ENCODE peak calls at places on chromosomes 4 and X, in eight cellular contexts. I, P, Z, T, Q, W, E and S are unnamed samples.
A peak's percentile ranks its signal among the peaks of the same experiment; 100 is the strongest.

GRCh38 chrX:70424801-70425200 is 1.7 kb downstream of the GDPD2 start:
- DNase-seq in I (peak; percentile 44), P (no peak), Z (no peak), T (no peak), Q (no peak), W (no peak), E (no peak), S (no peak)

GRCh38 chrX:75873993-75874392 is 88.9 kb upstream of the MAGEE2 start:
- DNase-seq in I (no peak), P (no peak), Z (no peak), T (no peak), Q (no peak), W (no peak), E (no peak), S (no peak)

GRCh38 chrX:148135738-148136137 is 154.6 kb downstream of the FMR1NB start:
- DNase-seq in I (no peak), P (no peak), Z (no peak), T (no peak), Q (no peak), W (no peak), E (peak; percentile 9), S (no peak)

GRCh38 chr4:5451243-5451642 is 257.1 kb downstream of the EVC2 start:
- DNase-seq in I (no peak), P (no peak), Z (no peak), T (no peak), Q (no peak), W (no peak), E (no peak), S (no peak)

GRCh38 chr4:41319553-41319952 is 62.8 kb downstream of the UCHL1 start:
- DNase-seq in I (no peak), P (no peak), Z (peak; percentile 3), T (no peak), Q (no peak), W (no peak), E (no peak), S (no peak)

GRCh38 chrX:132209527-132209926 is 9.7 kb downstream of the RAP2C start:
- DNase-seq in I (no peak), P (no peak), Z (peak; percentile 76), T (no peak), Q (no peak), W (no peak), E (no peak), S (no peak)

GRCh38 chrX:30620980-30621716 is 32.1 kb upstream of the GK start:
- DNase-seq in I (no peak), P (no peak), Z (no peak), T (no peak), Q (no peak), W (peak; percentile 67), E (no peak), S (no peak)

GRCh38 chrX:123436512-123436911 is 252.4 kb downstream of the GRIA3 start:
- DNase-seq in I (no peak), P (no peak), Z (no peak), T (no peak), Q (no peak), W (no peak), E (no peak), S (no peak)

GRCh38 chr4:112296949-112297483 is at the start of gene ALPK1:
- DNase-seq in I (no peak), P (no peak), Z (peak; percentile 88), T (no peak), Q (no peak), W (peak; percentile 35), E (peak; percentile 30), S (peak; percentile 62)

GRCh38 chr4:7503597-7503996 is 68.9 kb upstream of the PSAPL1 start:
- DNase-seq in I (no peak), P (no peak), Z (no peak), T (no peak), Q (no peak), W (no peak), E (no peak), S (no peak)

GRCh38 chr4:139940600-139940999 is 213.4 kb downstream of the MAML3 start:
- DNase-seq in I (no peak), P (no peak), Z (no peak), T (no peak), Q (no peak), W (no peak), E (no peak), S (no peak)

GRCh38 chr4:39451423-39452023 is 7.2 kb downstream of the RPL9 start:
- DNase-seq in I (no peak), P (no peak), Z (no peak), T (no peak), Q (no peak), W (no peak), E (no peak), S (no peak)

GRCh38 chr4:123676550-123677229 is 280.1 kb downstream of the SPRY1 start:
- DNase-seq in I (no peak), P (no peak), Z (no peak), T (no peak), Q (no peak), W (no peak), E (peak; percentile 79), S (no peak)

GRCh38 chr4:109414938-109415337 is 18.7 kb upstream of the SEC24B start:
- DNase-seq in I (no peak), P (no peak), Z (no peak), T (no peak), Q (no peak), W (no peak), E (no peak), S (no peak)

GRCh38 chrX:76279007-76279406 is 106.1 kb downstream of the PBDC1 start:
- DNase-seq in I (no peak), P (no peak), Z (peak; percentile 18), T (no peak), Q (peak; percentile 17), W (peak; percentile 28), E (peak; percentile 30), S (peak; percentile 60)

GRCh38 chr4:106369456-106370060 is 980 bp upstream of the GIMD1 start:
- DNase-seq in I (no peak), P (no peak), Z (peak; percentile 77), T (no peak), Q (peak; percentile 17), W (no peak), E (peak; percentile 11), S (peak; percentile 70)

GRCh38 chrX:121308276-121308805 is 260.9 kb downstream of the GLUD2 start:
- DNase-seq in I (no peak), P (no peak), Z (no peak), T (no peak), Q (no peak), W (peak; percentile 15), E (peak; percentile 11), S (peak; percentile 87)

GRCh38 chr4:112589207-112589606 is 47.5 kb downstream of the ZGRF1 start:
- DNase-seq in I (no peak), P (no peak), Z (no peak), T (no peak), Q (no peak), W (no peak), E (no peak), S (no peak)

GRCh38 chr4:139761461-139761860 is 95.8 kb downstream of the MGST2 start:
- DNase-seq in I (no peak), P (no peak), Z (no peak), T (no peak), Q (no peak), W (no peak), E (no peak), S (no peak)

GRCh38 chr4:2791518-2792395 is 1.1 kb upstream of the SH3BP2 start:
- DNase-seq in I (no peak), P (peak; percentile 59), Z (no peak), T (no peak), Q (no peak), W (peak; percentile 23), E (no peak), S (no peak)

GRCh38 chr4:176939445-176939844 is 146.7 kb upstream of the VEGFC start:
- DNase-seq in I (no peak), P (no peak), Z (no peak), T (no peak), Q (no peak), W (no peak), E (no peak), S (no peak)

GRCh38 chrX:46333550-46333949 is 211.7 kb downstream of the ZNF674 start:
- DNase-seq in I (no peak), P (no peak), Z (peak; percentile 70), T (no peak), Q (no peak), W (no peak), E (no peak), S (no peak)

GRCh38 chr4:156295676-156296075 is 342.0 kb upstream of the CTSO start:
- DNase-seq in I (no peak), P (no peak), Z (no peak), T (no peak), Q (no peak), W (no peak), E (no peak), S (no peak)

GRCh38 chr4:141587897-141588296 is 48.5 kb upstream of the IL15 start:
- DNase-seq in I (no peak), P (no peak), Z (no peak), T (no peak), Q (no peak), W (no peak), E (no peak), S (no peak)
- H3K9me3 ChIP-seq in I (no peaks in the 10 kb centered on the region), P (no peaks in the 10 kb centered on the region), Z (no peaks in the 10 kb centered on the region), T (no peaks in the 10 kb centered on the region), Q (no peaks in the 10 kb centered on the region), W (peaks cover 3% of the 10 kb centered on the region), E (no peaks in the 10 kb centered on the region), S (no peaks in the 10 kb centered on the region)

GRCh38 chr4:184911310-184911709 is 85.5 kb upstream of the ACSL1 start:
- DNase-seq in I (no peak), P (no peak), Z (no peak), T (no peak), Q (no peak), W (no peak), E (no peak), S (no peak)
- H3K9me3 ChIP-seq in I (peaks cover 19% of the 10 kb centered on the region), P (peaks cover 8% of the 10 kb centered on the region), Z (no peaks in the 10 kb centered on the region), T (peaks cover 9% of the 10 kb centered on the region), Q (peaks cover 28% of the 10 kb centered on the region), W (no peaks in the 10 kb centered on the region), E (peaks cover 18% of the 10 kb centered on the region), S (no peaks in the 10 kb centered on the region)

DNA sequence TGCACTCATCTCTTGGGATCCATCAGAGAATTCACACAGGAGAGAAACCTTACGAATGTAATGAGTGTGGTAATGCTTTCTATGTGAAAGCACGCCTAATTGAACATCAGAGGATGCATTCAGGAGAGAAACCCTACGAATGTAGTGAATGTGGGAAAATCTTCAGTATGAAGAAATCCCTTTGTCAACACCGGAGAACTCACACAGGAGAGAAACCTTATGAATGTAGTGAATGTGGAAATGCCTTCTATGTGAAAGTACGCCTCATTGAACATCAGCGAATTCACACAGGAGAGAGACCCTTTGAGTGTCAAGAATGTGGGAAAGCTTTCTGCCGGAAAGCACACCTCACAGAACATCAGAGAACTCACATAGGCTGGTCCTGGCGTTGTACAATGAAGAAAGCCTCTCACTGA is 42.8 kb downstream of the ZNF157 start:
- DNase-seq in I (no peak), P (no peak), Z (no peak), T (no peak), Q (no peak), W (no peak), E (no peak), S (no peak)
- H3K9me3 ChIP-seq in I (peaks cover 69% of the 10 kb centered on the region), P (no peaks in the 10 kb centered on the region), Z (peaks cover 2% of the 10 kb centered on the region), T (peaks cover 13% of the 10 kb centered on the region), Q (peaks cover 34% of the 10 kb centered on the region), W (peaks cover 16% of the 10 kb centered on the region), E (no peaks in the 10 kb centered on the region), S (no peaks in the 10 kb centered on the region)

DNA sequence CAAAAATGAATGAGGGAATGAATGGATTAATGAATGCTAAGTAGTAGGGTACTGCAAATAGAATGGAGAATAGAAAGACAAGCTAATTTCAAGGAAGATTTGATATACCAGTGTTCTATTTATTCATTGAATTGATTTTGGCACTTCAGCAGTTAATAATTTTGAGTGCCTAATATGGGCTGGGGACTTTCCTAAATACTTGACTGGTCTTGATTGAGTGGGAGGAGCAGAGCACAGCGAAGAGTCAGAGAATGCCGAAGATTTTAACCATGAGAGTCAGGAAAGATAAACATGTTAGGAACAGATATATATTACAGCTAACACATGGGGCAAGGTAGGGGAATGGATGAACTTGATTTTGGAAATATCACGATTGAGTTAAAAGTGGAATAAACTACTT is 10.6 kb downstream of the IL15 start:
- DNase-seq in I (no peak), P (no peak), Z (no peak), T (no peak), Q (no peak), W (no peak), E (no peak), S (no peak)
- H3K9me3 ChIP-seq in I (no peaks in the 10 kb centered on the region), P (no peaks in the 10 kb centered on the region), Z (no peaks in the 10 kb centered on the region), T (no peaks in the 10 kb centered on the region), Q (no peaks in the 10 kb centered on the region), W (no peaks in the 10 kb centered on the region), E (no peaks in the 10 kb centered on the region), S (no peaks in the 10 kb centered on the region)